ENCODE peak calls at places on chromosomes 2 and 18, in eight cellular contexts. X, D, Z, I, S, W, B and R are unnamed samples.

GRCh38 chr2:144114761-144115160 is 405.2 kb downstream of the ZEB2 start:
- DNase-seq in X (no peak), D (no peak), Z (no peak), I (no peak), S (no peak), W (no peak), B (no peak), R (no peak)

GRCh38 chr2:30569991-30570390 is 122.9 kb downstream of the LCLAT1 start:
- DNase-seq in X (no peak), D (no peak), Z (no peak), I (no peak), S (no peak), W (no peak), B (no peak), R (no peak)

GRCh38 chr2:105571445-105571987 is 172.7 kb upstream of the FHL2 start:
- DNase-seq in X (no peak), D (no peak), Z (no peak), I (no peak), S (no peak), W (no peak), B (no peak), R (no peak)

GRCh38 chr2:136246086-136246669 is 128.2 kb upstream of the CXCR4 start:
- DNase-seq in X (no peak), D (peak; percentile 52), Z (peak; percentile 72), I (peak; percentile 29), S (peak; percentile 26), W (no peak), B (peak; percentile 63), R (peak; percentile 35)

GRCh38 chr2:237867465-237867864 is 8.0 kb downstream of the RAMP1 start:
- DNase-seq in X (peak; percentile 81), D (no peak), Z (no peak), I (no peak), S (no peak), W (no peak), B (no peak), R (peak; percentile 85)

GRCh38 chr2:18047896-18048657 is 169.6 kb downstream of the KCNS3 start:
- DNase-seq in X (peak; percentile 95), D (no peak), Z (no peak), I (no peak), S (no peak), W (peak; percentile 91), B (no peak), R (peak; percentile 80)

GRCh38 chr18:32056613-32057358 is 34.9 kb upstream of the RNF138 start:
- DNase-seq in X (no peak), D (no peak), Z (no peak), I (no peak), S (no peak), W (no peak), B (no peak), R (no peak)

GRCh38 chr2:72211359-72211758 is 63.7 kb upstream of the CYP26B1 start:
- DNase-seq in X (peak; percentile 8), D (no peak), Z (no peak), I (no peak), S (no peak), W (peak; percentile 69), B (no peak), R (no peak)

GRCh38 chr2:172436889-172437288 is 9.5 kb downstream of the ITGA6 start:
- DNase-seq in X (no peak), D (no peak), Z (no peak), I (no peak), S (no peak), W (peak; percentile 92), B (no peak), R (peak; percentile 52)
- H3K79me2 ChIP-seq in X (peaks cover 92% of the 10 kb centered on the region), D (peaks cover 99% of the 10 kb centered on the region), Z (no peaks in the 10 kb centered on the region), I (peaks cover 88% of the 10 kb centered on the region), S (peaks cover 100% of the 10 kb centered on the region), W (peaks cover 99% of the 10 kb centered on the region), B (peaks cover 11% of the 10 kb centered on the region), R (no peaks in the 10 kb centered on the region)

DNA sequence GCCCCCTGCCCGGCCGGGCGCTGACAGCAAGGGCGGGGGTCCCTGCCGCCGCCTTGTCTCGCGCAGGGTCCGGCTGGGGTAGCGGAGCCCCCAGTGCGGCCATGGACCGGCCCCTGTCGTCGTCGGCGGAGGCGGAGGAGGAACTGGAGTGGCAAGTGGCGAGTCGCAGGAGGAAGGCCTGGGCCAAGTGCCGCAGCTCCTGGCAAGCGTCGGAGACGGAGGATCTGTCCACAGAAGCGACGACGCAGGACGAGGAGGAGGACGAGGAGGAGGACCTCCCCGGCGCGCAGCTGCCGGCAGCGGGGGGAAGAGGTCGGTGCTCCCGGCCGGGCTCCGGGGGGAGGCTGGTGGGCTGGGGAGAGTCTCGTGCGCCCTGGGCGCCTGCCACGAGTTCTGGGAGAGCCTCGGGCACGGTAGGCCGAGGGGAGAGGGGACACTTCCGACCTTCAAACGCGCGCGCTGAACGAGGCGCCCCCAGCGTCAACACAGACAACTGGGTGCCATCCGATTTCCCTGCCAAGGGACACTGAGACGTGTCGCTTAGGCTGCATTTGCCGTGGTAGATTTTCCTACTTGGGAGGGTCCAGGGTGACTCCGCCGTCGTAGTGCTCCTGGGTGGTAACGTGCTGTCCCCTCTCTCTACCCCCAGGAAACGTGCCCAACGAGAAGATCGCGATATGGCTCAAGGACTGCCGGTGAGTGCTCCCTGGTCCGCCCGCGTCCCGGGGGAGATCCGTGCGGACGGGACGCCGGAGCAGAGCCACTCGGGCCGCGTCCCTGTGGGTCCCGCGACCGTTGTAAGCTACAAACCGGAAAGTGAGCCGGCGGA is 650 bp downstream of the ITPRID2 start:
- DNase-seq in X (peak; percentile 59), D (peak; percentile 60), Z (peak; percentile 72), I (peak; percentile 82), S (peak; percentile 80), W (peak; percentile 82), B (peak; percentile 90), R (peak; percentile 75)
- H3K79me2 ChIP-seq in X (peaks cover 53% of the 10 kb centered on the region), D (no peaks in the 10 kb centered on the region), Z (peaks cover 7% of the 10 kb centered on the region), I (peaks cover 54% of the 10 kb centered on the region), S (peaks cover 3% of the 10 kb centered on the region), W (peaks cover 53% of the 10 kb centered on the region), B (peaks cover 2% of the 10 kb centered on the region), R (peaks cover 10% of the 10 kb centered on the region)

GRCh38 chr18:54215069-54215468 is 9.4 kb downstream of the MBD2 start:
- DNase-seq in X (no peak), D (no peak), Z (no peak), I (no peak), S (no peak), W (peak; percentile 17), B (no peak), R (peak; percentile 64)
- H3K79me2 ChIP-seq in X (peaks cover 96% of the 10 kb centered on the region), D (peaks cover 99% of the 10 kb centered on the region), Z (peaks cover 95% of the 10 kb centered on the region), I (peaks cover 95% of the 10 kb centered on the region), S (peaks cover 98% of the 10 kb centered on the region), W (peaks cover 97% of the 10 kb centered on the region), B (peaks cover 50% of the 10 kb centered on the region), R (peaks cover 3% of the 10 kb centered on the region)

GRCh38 chr2:223936862-223937326 is 8.2 kb downstream of the WDFY1 start:
- DNase-seq in X (no peak), D (no peak), Z (no peak), I (peak; percentile 77), S (no peak), W (no peak), B (no peak), R (no peak)

GRCh38 chr2:223935459-223936125 is 9.5 kb downstream of the WDFY1 start:
- DNase-seq in X (no peak), D (no peak), Z (no peak), I (no peak), S (no peak), W (no peak), B (no peak), R (no peak)

GRCh38 chr2:223930002-223930976 is 14.8 kb downstream of the WDFY1 start:
- DNase-seq in X (no peak), D (peak; percentile 31), Z (no peak), I (no peak), S (no peak), W (no peak), B (no peak), R (peak; percentile 92)

GRCh38 chr2:223934870-223935269 is 10.3 kb downstream of the WDFY1 start:
- DNase-seq in X (no peak), D (peak; percentile 45), Z (no peak), I (no peak), S (no peak), W (no peak), B (no peak), R (peak; percentile 66)

DNA sequence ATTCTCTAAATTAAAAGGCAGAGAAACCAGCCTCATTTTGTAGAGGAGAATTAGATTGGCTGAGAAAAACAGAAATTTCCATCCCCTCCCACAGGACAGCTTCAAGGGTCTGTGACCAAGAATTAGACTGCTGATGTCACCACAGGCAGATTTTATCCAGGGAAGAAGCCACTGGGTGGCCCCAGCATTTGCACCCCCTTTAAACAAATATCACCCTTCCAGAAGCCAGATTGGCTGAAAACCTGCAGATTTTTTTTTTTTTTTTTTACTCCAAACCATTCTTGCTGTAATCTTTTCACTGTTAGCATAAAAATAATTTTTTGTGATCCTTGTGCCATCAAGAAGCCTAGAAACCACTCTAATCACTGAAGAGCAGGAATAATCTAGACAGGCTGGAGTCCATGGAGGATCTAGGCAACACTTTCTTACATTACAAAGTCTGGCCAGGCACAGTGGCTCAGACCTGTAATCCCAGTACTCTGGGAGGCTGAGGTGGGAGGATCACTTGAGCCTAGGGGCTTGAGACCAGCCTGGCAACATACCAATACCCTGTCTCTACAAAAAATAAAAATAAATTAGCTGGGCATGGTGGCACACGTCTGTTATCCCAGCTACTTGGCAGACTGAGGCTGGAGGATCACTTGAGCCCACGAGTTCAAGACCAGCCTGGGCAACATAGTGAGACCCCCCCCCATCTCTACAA is 11.9 kb downstream of the WDFY1 start:
- DNase-seq in X (no peak), D (no peak), Z (no peak), I (no peak), S (no peak), W (no peak), B (no peak), R (peak; percentile 72)
- H3K79me2 ChIP-seq in X (peaks cover 90% of the 10 kb centered on the region), D (peaks cover 97% of the 10 kb centered on the region), Z (no peaks in the 10 kb centered on the region), I (peaks cover 97% of the 10 kb centered on the region), S (peaks cover 99% of the 10 kb centered on the region), W (peaks cover 95% of the 10 kb centered on the region), B (peaks cover 36% of the 10 kb centered on the region), R (peaks cover 2% of the 10 kb centered on the region)

DNA sequence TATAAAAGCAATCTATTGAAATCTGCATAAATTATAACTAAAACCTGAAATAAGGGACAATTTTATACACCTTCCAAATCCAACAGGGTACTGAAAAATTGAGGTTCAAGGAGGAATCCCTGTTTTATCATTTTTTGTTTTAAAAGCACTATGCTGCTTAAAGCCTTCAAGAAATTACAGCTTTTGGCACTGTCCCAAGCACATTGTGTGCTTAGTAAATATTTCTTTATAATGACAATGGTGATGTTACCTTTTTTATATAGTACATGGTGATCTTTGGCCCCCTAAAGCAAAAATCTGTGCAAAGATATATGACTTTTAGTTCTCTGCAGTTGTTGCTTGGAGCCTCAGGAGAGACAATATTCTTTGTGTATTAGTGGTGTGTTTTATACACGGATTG is 71.6 kb upstream of the EFEMP1 start:
- DNase-seq in X (peak; percentile 67), D (no peak), Z (no peak), I (peak; percentile 68), S (no peak), W (no peak), B (no peak), R (no peak)
- H3K79me2 ChIP-seq in X (no peaks in the 10 kb centered on the region), D (no peaks in the 10 kb centered on the region), Z (no peaks in the 10 kb centered on the region), I (no peaks in the 10 kb centered on the region), S (no peaks in the 10 kb centered on the region), W (no peaks in the 10 kb centered on the region), B (no peaks in the 10 kb centered on the region), R (no peaks in the 10 kb centered on the region)

GRCh38 chr2:15142069-15142689 is 419.0 kb downstream of the NBAS start:
- DNase-seq in X (peak; percentile 88), D (no peak), Z (peak; percentile 98), I (no peak), S (no peak), W (peak; percentile 64), B (peak; percentile 90), R (peak; percentile 27)
- H3K79me2 ChIP-seq in X (no peaks in the 10 kb centered on the region), D (no peaks in the 10 kb centered on the region), Z (no peaks in the 10 kb centered on the region), I (no peaks in the 10 kb centered on the region), S (no peaks in the 10 kb centered on the region), W (no peaks in the 10 kb centered on the region), B (no peaks in the 10 kb centered on the region), R (no peaks in the 10 kb centered on the region)